ENCODE peak calls at places on chromosomes 16 and 17, in ten cellular contexts. P is omental fat pad; S is iris pigment epithelial cell; L is stimulated activated CD4-positive, alpha-beta T cell treated with anti-CD3 and anti-CD28 coated beads, Interleukin-4, amount 100 ng/mL, for 4 hours; K is astrocyte of the spinal cord; U is WTC11; B is GM06990; R is tibial artery; I is NCI-H774; D is T-helper 2 cell. C is an unnamed sample.

GRCh38 chr16:88951501-88951900 is 25.5 kb downstream of the CBFA2T3 start:
- DNase-seq in P (no peak), S (no peak), L (no peak), K (no peak), U (no peak), B (no peak), R (no peak), I (no peak), D (no peak), C (no peak)

GRCh38 chr17:81419886-81420768 is 24.9 kb downstream of the BAHCC1 start:
- DNase-seq in P (no peak), S (no peak), L (no peak), K (no peak), U (no peak), B (no peak), R (no peak), I (no peak), D (no peak), C (no peak)

GRCh38 chr17:69012895-69013805 is 47.6 kb downstream of the ABCA9 start:
- DNase-seq in P (no peak), S (peak; percentile 42), L (no peak), K (peak; percentile 75), U (no peak), B (no peak), R (no peak), I (no peak), D (no peak), C (no peak)

GRCh38 chr16:90018297-90019200 is 707 bp downstream of the DBNDD1 start:
- DNase-seq in P (no peak), S (no peak), L (no peak), K (no peak), U (peak; percentile 44), B (no peak), R (no peak), I (no peak), D (no peak), C (no peak)

GRCh38 chr16:50889276-50889675 is 147.4 kb downstream of the CYLD start:
- DNase-seq in P (no peak), S (no peak), L (no peak), K (no peak), U (no peak), B (no peak), R (no peak), I (no peak), D (no peak), C (no peak)

GRCh38 chr16:1299012-1299867 is 10.2 kb upstream of the UBE2I start:
- DNase-seq in P (no peak), S (no peak), L (no peak), K (no peak), U (no peak), B (no peak), R (no peak), I (no peak), D (no peak), C (no peak)

GRCh38 chr16:52069866-52070265 is 477.1 kb downstream of the TOX3 start:
- DNase-seq in P (no peak), S (peak; percentile 21), L (no peak), K (peak; percentile 11), U (no peak), B (no peak), R (no peak), I (peak; percentile 73), D (no peak), C (no peak)

GRCh38 chr16:84829168-84829965 is 9.6 kb downstream of the CRISPLD2 start:
- DNase-seq in P (no peak), S (peak; percentile 88), L (no peak), K (peak; percentile 93), U (no peak), B (no peak), R (peak; percentile 60), I (no peak), D (no peak), C (no peak)

GRCh38 chr16:30368122-30368791 is 2.0 kb downstream of the TBC1D10B start:
- DNase-seq in P (no peak), S (peak; percentile 68), L (no peak), K (peak; percentile 46), U (no peak), B (no peak), R (peak; percentile 57), I (no peak), D (no peak), C (no peak)

GRCh38 chr17:80968602-80969029 is 23.0 kb upstream of the CHMP6 start:
- DNase-seq in P (no peak), S (no peak), L (no peak), K (no peak), U (no peak), B (peak; percentile 2), R (peak; percentile 62), I (peak; percentile 50), D (no peak), C (no peak)

GRCh38 chr17:49822829-49823228 is 25.0 kb downstream of the TAC4 start:
- DNase-seq in P (no peak), S (no peak), L (no peak), K (no peak), U (no peak), B (no peak), R (peak; percentile 60), I (no peak), D (no peak), C (no peak)

C was measured in naive B cell.